ENCODE peak calls at places on chromosomes 3 and 15, in nine cellular contexts. One of them, this sample, is unnamed.

GRCh38 chr3:53821631-53822068 is 24.6 kb downstream of the CHDH start:
- DNase-seq in hypothalamus: no peak
- DNase-seq in neural progenitor cell: no peak
- DNase-seq in HTR-8/SVneo: no peak
- DNase-seq in upper lobe of left lung: no peak
- DNase-seq in RWPE1: peak
- DNase-seq in pulmonary artery endothelial cell: no peak
- DNase-seq in amniotic stem cell: no peak
- DNase-seq in stomach: peak
- DNase-seq in this sample: no peak

GRCh38 chr3:61989681-61990080 is 383.7 kb downstream of the FEZF2 start:
- DNase-seq in neural progenitor cell: no peak
- DNase-seq in stomach: no peak
- DNase-seq in HTR-8/SVneo: no peak
- DNase-seq in upper lobe of left lung: no peak
- DNase-seq in amniotic stem cell: no peak
- DNase-seq in pulmonary artery endothelial cell: no peak
- DNase-seq in RWPE1: no peak
- DNase-seq in hypothalamus: no peak
- DNase-seq in this sample: no peak

GRCh38 chr15:35256555-35256954 is 171.5 kb upstream of the NANOGP8 start:
- DNase-seq in hypothalamus: no peak
- DNase-seq in amniotic stem cell: no peak
- DNase-seq in RWPE1: peak
- DNase-seq in neural progenitor cell: no peak
- DNase-seq in upper lobe of left lung: no peak
- DNase-seq in HTR-8/SVneo: no peak
- DNase-seq in stomach: no peak
- DNase-seq in pulmonary artery endothelial cell: no peak
- DNase-seq in this sample: no peak

GRCh38 chr3:63875510-63875909 is 11.8 kb downstream of the ATXN7 start:
- DNase-seq in RWPE1: no peak
- DNase-seq in pulmonary artery endothelial cell: no peak
- DNase-seq in HTR-8/SVneo: no peak
- DNase-seq in neural progenitor cell: no peak
- DNase-seq in upper lobe of left lung: no peak
- DNase-seq in amniotic stem cell: no peak
- DNase-seq in hypothalamus: no peak
- DNase-seq in stomach: no peak
- DNase-seq in this sample: no peak

GRCh38 chr3:195880037-195880431 is 28.3 kb downstream of the TNK2 start:
- DNase-seq in amniotic stem cell: no peak
- DNase-seq in pulmonary artery endothelial cell: no peak
- DNase-seq in stomach: no peak
- DNase-seq in RWPE1: no peak
- DNase-seq in upper lobe of left lung: no peak
- DNase-seq in neural progenitor cell: no peak
- DNase-seq in hypothalamus: no peak
- DNase-seq in HTR-8/SVneo: no peak
- DNase-seq in this sample: no peak

GRCh38 chr3:171393032-171393744 is 67.0 kb downstream of the TNIK start:
- DNase-seq in hypothalamus: no peak
- DNase-seq in pulmonary artery endothelial cell: no peak
- DNase-seq in stomach: no peak
- DNase-seq in neural progenitor cell: peak
- DNase-seq in upper lobe of left lung: no peak
- DNase-seq in HTR-8/SVneo: no peak
- DNase-seq in amniotic stem cell: no peak
- DNase-seq in RWPE1: no peak
- DNase-seq in this sample: no peak

GRCh38 chr15:52857471-52857870 is 67.3 kb upstream of the ONECUT1 start:
- DNase-seq in amniotic stem cell: no peak
- DNase-seq in upper lobe of left lung: no peak
- DNase-seq in RWPE1: no peak
- DNase-seq in stomach: no peak
- DNase-seq in hypothalamus: no peak
- DNase-seq in HTR-8/SVneo: no peak
- DNase-seq in neural progenitor cell: peak
- DNase-seq in pulmonary artery endothelial cell: no peak
- DNase-seq in this sample: no peak

GRCh38 chr3:110608566-110608965 is 463.1 kb upstream of the NECTIN3 start:
- DNase-seq in amniotic stem cell: no peak
- DNase-seq in neural progenitor cell: no peak
- DNase-seq in upper lobe of left lung: no peak
- DNase-seq in HTR-8/SVneo: no peak
- DNase-seq in stomach: no peak
- DNase-seq in hypothalamus: no peak
- DNase-seq in RWPE1: no peak
- DNase-seq in pulmonary artery endothelial cell: no peak
- DNase-seq in this sample: no peak

GRCh38 chr3:38649500-38650247 is at the start of gene SCN5A:
- DNase-seq in stomach: peak
- DNase-seq in amniotic stem cell: no peak
- DNase-seq in pulmonary artery endothelial cell: no peak
- DNase-seq in upper lobe of left lung: peak
- DNase-seq in neural progenitor cell: peak
- DNase-seq in RWPE1: peak
- DNase-seq in hypothalamus: no peak
- DNase-seq in HTR-8/SVneo: peak
- DNase-seq in this sample: peak

GRCh38 chr15:43511012-43511885 is 6.2 kb upstream of the MAP1A start:
- DNase-seq in upper lobe of left lung: no peak
- DNase-seq in neural progenitor cell: peak
- DNase-seq in hypothalamus: no peak
- DNase-seq in pulmonary artery endothelial cell: no peak
- DNase-seq in amniotic stem cell: no peak
- DNase-seq in stomach: no peak
- DNase-seq in RWPE1: no peak
- DNase-seq in HTR-8/SVneo: no peak
- DNase-seq in this sample: no peak

GRCh38 chr3:172591876-172592771 is 68.9 kb upstream of the TNFSF10 start:
- DNase-seq in HTR-8/SVneo: no peak
- DNase-seq in hypothalamus: no peak
- DNase-seq in upper lobe of left lung: no peak
- DNase-seq in pulmonary artery endothelial cell: no peak
- DNase-seq in stomach: no peak
- DNase-seq in RWPE1: no peak
- DNase-seq in neural progenitor cell: no peak
- DNase-seq in amniotic stem cell: no peak
- DNase-seq in this sample: no peak

GRCh38 chr3:69983546-69984265 is 15.8 kb upstream of the SAMMSON start:
- DNase-seq in upper lobe of left lung: no peak
- DNase-seq in HTR-8/SVneo: no peak
- DNase-seq in neural progenitor cell: no peak
- DNase-seq in pulmonary artery endothelial cell: no peak
- DNase-seq in RWPE1: no peak
- DNase-seq in amniotic stem cell: no peak
- DNase-seq in hypothalamus: no peak
- DNase-seq in stomach: no peak
- DNase-seq in this sample: no peak

GRCh38 chr3:11362600-11362999 is 90.4 kb downstream of the ATG7 start:
- DNase-seq in stomach: no peak
- DNase-seq in upper lobe of left lung: no peak
- DNase-seq in HTR-8/SVneo: no peak
- DNase-seq in amniotic stem cell: no peak
- DNase-seq in RWPE1: no peak
- DNase-seq in pulmonary artery endothelial cell: no peak
- DNase-seq in hypothalamus: no peak
- DNase-seq in neural progenitor cell: no peak
- DNase-seq in this sample: no peak

GRCh38 chr3:159938712-159939111 is 49.9 kb upstream of the IL12A start:
- DNase-seq in upper lobe of left lung: no peak
- DNase-seq in RWPE1: no peak
- DNase-seq in hypothalamus: no peak
- DNase-seq in HTR-8/SVneo: no peak
- DNase-seq in pulmonary artery endothelial cell: no peak
- DNase-seq in amniotic stem cell: no peak
- DNase-seq in stomach: no peak
- DNase-seq in neural progenitor cell: no peak
- DNase-seq in this sample: no peak

GRCh38 chr15:27725733-27726132 is 373.4 kb downstream of the OCA2 start:
- DNase-seq in neural progenitor cell: no peak
- DNase-seq in stomach: no peak
- DNase-seq in pulmonary artery endothelial cell: no peak
- DNase-seq in RWPE1: no peak
- DNase-seq in HTR-8/SVneo: no peak
- DNase-seq in amniotic stem cell: no peak
- DNase-seq in upper lobe of left lung: no peak
- DNase-seq in hypothalamus: no peak
- DNase-seq in this sample: no peak

GRCh38 chr3:126053513-126053912 is 30.4 kb downstream of the SLC41A3 start:
- DNase-seq in upper lobe of left lung: no peak
- DNase-seq in amniotic stem cell: no peak
- DNase-seq in neural progenitor cell: no peak
- DNase-seq in pulmonary artery endothelial cell: no peak
- DNase-seq in hypothalamus: no peak
- DNase-seq in HTR-8/SVneo: no peak
- DNase-seq in RWPE1: peak
- DNase-seq in stomach: no peak
- DNase-seq in this sample: no peak

GRCh38 chr3:37505415-37505814 is 331.0 kb upstream of the LRRFIP2 start:
- DNase-seq in stomach: no peak
- DNase-seq in RWPE1: no peak
- DNase-seq in upper lobe of left lung: no peak
- DNase-seq in pulmonary artery endothelial cell: no peak
- DNase-seq in HTR-8/SVneo: no peak
- DNase-seq in hypothalamus: no peak
- DNase-seq in neural progenitor cell: no peak
- DNase-seq in amniotic stem cell: no peak
- DNase-seq in this sample: no peak

GRCh38 chr3:132756108-132756650 is 34.0 kb upstream of the NPHP3 start:
- DNase-seq in neural progenitor cell: no peak
- DNase-seq in hypothalamus: no peak
- DNase-seq in RWPE1: no peak
- DNase-seq in stomach: no peak
- DNase-seq in amniotic stem cell: no peak
- DNase-seq in upper lobe of left lung: no peak
- DNase-seq in pulmonary artery endothelial cell: no peak
- DNase-seq in HTR-8/SVneo: no peak
- DNase-seq in this sample: no peak

GRCh38 chr3:18069564-18069963 is 327.1 kb upstream of the TBC1D5 start:
- DNase-seq in stomach: no peak
- DNase-seq in upper lobe of left lung: no peak
- DNase-seq in pulmonary artery endothelial cell: no peak
- DNase-seq in hypothalamus: no peak
- DNase-seq in amniotic stem cell: no peak
- DNase-seq in RWPE1: peak
- DNase-seq in HTR-8/SVneo: no peak
- DNase-seq in neural progenitor cell: no peak
- DNase-seq in this sample: no peak

GRCh38 chr3:182063742-182064141 is 352.0 kb downstream of the SOX2 start:
- DNase-seq in neural progenitor cell: no peak
- DNase-seq in pulmonary artery endothelial cell: no peak
- DNase-seq in hypothalamus: no peak
- DNase-seq in HTR-8/SVneo: no peak
- DNase-seq in upper lobe of left lung: no peak
- DNase-seq in stomach: no peak
- DNase-seq in amniotic stem cell: no peak
- DNase-seq in RWPE1: peak
- DNase-seq in this sample: no peak

GRCh38 chr15:91043190-91043874 is 20.9 kb upstream of the VPS33B start:
- DNase-seq in stomach: no peak
- DNase-seq in pulmonary artery endothelial cell: no peak
- DNase-seq in upper lobe of left lung: no peak
- DNase-seq in HTR-8/SVneo: no peak
- DNase-seq in RWPE1: no peak
- DNase-seq in hypothalamus: no peak
- DNase-seq in neural progenitor cell: no peak
- DNase-seq in amniotic stem cell: no peak
- DNase-seq in this sample: no peak

GRCh38 chr3:69560818-69561217 is 174.9 kb upstream of the FRMD4B start:
- DNase-seq in upper lobe of left lung: no peak
- DNase-seq in neural progenitor cell: no peak
- DNase-seq in amniotic stem cell: no peak
- DNase-seq in stomach: no peak
- DNase-seq in HTR-8/SVneo: no peak
- DNase-seq in pulmonary artery endothelial cell: no peak
- DNase-seq in hypothalamus: no peak
- DNase-seq in RWPE1: no peak
- DNase-seq in this sample: no peak

GRCh38 chr15:34436956-34437442 is 609 bp downstream of the GOLGA8A start:
- DNase-seq in HTR-8/SVneo: peak
- DNase-seq in stomach: peak
- DNase-seq in neural progenitor cell: peak
- DNase-seq in upper lobe of left lung: peak
- DNase-seq in RWPE1: peak
- DNase-seq in amniotic stem cell: no peak
- DNase-seq in pulmonary artery endothelial cell: no peak
- DNase-seq in hypothalamus: no peak
- DNase-seq in this sample: no peak

GRCh38 chr15:25240461-25241021 is 198.3 kb downstream of the UBE3A start:
- DNase-seq in upper lobe of left lung: no peak
- DNase-seq in amniotic stem cell: no peak
- DNase-seq in pulmonary artery endothelial cell: no peak
- DNase-seq in HTR-8/SVneo: no peak
- DNase-seq in RWPE1: no peak
- DNase-seq in neural progenitor cell: no peak
- DNase-seq in stomach: no peak
- DNase-seq in hypothalamus: no peak
- DNase-seq in this sample: no peak

GRCh38 chr3:31250116-31250813 is 282.5 kb upstream of the STT3B start:
- DNase-seq in neural progenitor cell: no peak
- DNase-seq in amniotic stem cell: no peak
- DNase-seq in RWPE1: peak
- DNase-seq in stomach: no peak
- DNase-seq in pulmonary artery endothelial cell: no peak
- DNase-seq in upper lobe of left lung: no peak
- DNase-seq in hypothalamus: no peak
- DNase-seq in HTR-8/SVneo: peak
- DNase-seq in this sample: peak

GRCh38 chr3:10985181-10985580 is 7.4 kb upstream of the SLC6A1 start:
- DNase-seq in amniotic stem cell: no peak
- DNase-seq in neural progenitor cell: no peak
- DNase-seq in pulmonary artery endothelial cell: no peak
- DNase-seq in RWPE1: no peak
- DNase-seq in HTR-8/SVneo: no peak
- DNase-seq in upper lobe of left lung: no peak
- DNase-seq in stomach: no peak
- DNase-seq in hypothalamus: no peak
- DNase-seq in this sample: no peak

GRCh38 chr3:94115482-94115881 is 52.6 kb downstream of the NSUN3 start:
- DNase-seq in RWPE1: peak
- DNase-seq in stomach: no peak
- DNase-seq in HTR-8/SVneo: peak
- DNase-seq in amniotic stem cell: peak
- DNase-seq in neural progenitor cell: peak
- DNase-seq in pulmonary artery endothelial cell: no peak
- DNase-seq in upper lobe of left lung: no peak
- DNase-seq in hypothalamus: no peak
- DNase-seq in this sample: no peak

GRCh38 chr3:86969500-86970189 is 21.3 kb downstream of the VGLL3 start:
- DNase-seq in hypothalamus: no peak
- DNase-seq in RWPE1: no peak
- DNase-seq in pulmonary artery endothelial cell: peak
- DNase-seq in HTR-8/SVneo: peak
- DNase-seq in amniotic stem cell: no peak
- DNase-seq in neural progenitor cell: peak
- DNase-seq in upper lobe of left lung: no peak
- DNase-seq in stomach: no peak
- DNase-seq in this sample: no peak

GRCh38 chr15:62486041-62486440 is 321.0 kb upstream of the C2CD4B start:
- DNase-seq in amniotic stem cell: no peak
- DNase-seq in stomach: no peak
- DNase-seq in pulmonary artery endothelial cell: no peak
- DNase-seq in upper lobe of left lung: no peak
- DNase-seq in hypothalamus: no peak
- DNase-seq in RWPE1: no peak
- DNase-seq in neural progenitor cell: no peak
- DNase-seq in HTR-8/SVneo: no peak
- DNase-seq in this sample: no peak

GRCh38 chr3:39144748-39145380 is 8.5 kb downstream of the CSRNP1 start:
- DNase-seq in neural progenitor cell: no peak
- DNase-seq in stomach: no peak
- DNase-seq in RWPE1: no peak
- DNase-seq in HTR-8/SVneo: no peak
- DNase-seq in upper lobe of left lung: peak
- DNase-seq in hypothalamus: no peak
- DNase-seq in amniotic stem cell: no peak
- DNase-seq in pulmonary artery endothelial cell: no peak
- DNase-seq in this sample: no peak

This sample was measured in T1000.